ENCODE peak calls at places on chromosomes 7 and 10, in eight cellular contexts. N, J, P, W, Z, C, L and F are unnamed samples.

GRCh38 chr7:134210976-134211663 is 84.0 kb downstream of the LRGUK start:
- DNase-seq in N (no peak), J (no peak), P (no peak), W (no peak), Z (no peak), C (no peak), L (no peak), F (no peak)

GRCh38 chr7:139718859-139719258 is 58.9 kb downstream of the HIPK2 start:
- DNase-seq in N (no peak), J (no peak), P (no peak), W (no peak), Z (no peak), C (no peak), L (no peak), F (no peak)

GRCh38 chr7:47452715-47453092 is 129.2 kb downstream of the TNS3 start:
- DNase-seq in N (no peak), J (no peak), P (no peak), W (no peak), Z (no peak), C (no peak), L (no peak), F (no peak)

GRCh38 chr10:46995234-46995633 is 84.0 kb downstream of the PTPN20 start:
- DNase-seq in N (no peak), J (no peak), P (no peak), W (no peak), Z (no peak), C (no peak), L (no peak), F (no peak)

GRCh38 chr7:148979827-148980226 is 48.5 kb downstream of the PDIA4 start:
- DNase-seq in N (no peak), J (no peak), P (peak; percentile 45), W (no peak), Z (no peak), C (no peak), L (no peak), F (no peak)

GRCh38 chr7:3206771-3207191 is 94.3 kb upstream of the SDK1 start:
- DNase-seq in N (no peak), J (no peak), P (no peak), W (no peak), Z (no peak), C (no peak), L (no peak), F (no peak)

GRCh38 chr10:478471-479245 is 210.8 kb downstream of the DIP2C start:
- DNase-seq in N (no peak), J (no peak), P (no peak), W (no peak), Z (no peak), C (no peak), L (no peak), F (no peak)

GRCh38 chr7:27453702-27454405 is 208.8 kb downstream of the HIBADH start:
- DNase-seq in N (peak; percentile 75), J (no peak), P (no peak), W (no peak), Z (no peak), C (no peak), L (no peak), F (no peak)

GRCh38 chr10:71643904-71644303 is 75.7 kb downstream of the C10orf105 start:
- DNase-seq in N (no peak), J (no peak), P (no peak), W (no peak), Z (no peak), C (no peak), L (no peak), F (no peak)

GRCh38 chr10:130864951-130865350 is 446.6 kb downstream of the TCERG1L start:
- DNase-seq in N (no peak), J (no peak), P (no peak), W (no peak), Z (no peak), C (no peak), L (no peak), F (no peak)

GRCh38 chr10:70068925-70069324 is 16.3 kb downstream of the MACROH2A2 start:
- DNase-seq in N (no peak), J (no peak), P (no peak), W (no peak), Z (no peak), C (no peak), L (no peak), F (no peak)

GRCh38 chr10:93554760-93555432 is 11.6 kb upstream of the FFAR4 start:
- DNase-seq in N (peak; percentile 79), J (peak; percentile 88), P (no peak), W (peak; percentile 21), Z (peak; percentile 19), C (no peak), L (no peak), F (peak; percentile 49)

GRCh38 chr10:84076047-84076388 is 63.3 kb upstream of the GHITM start:
- DNase-seq in N (peak; percentile 86), J (no peak), P (no peak), W (no peak), Z (no peak), C (peak; percentile 74), L (no peak), F (no peak)

GRCh38 chr10:29519670-29520069 is 115.1 kb downstream of the SVIL start:
- DNase-seq in N (no peak), J (no peak), P (no peak), W (no peak), Z (no peak), C (no peak), L (no peak), F (no peak)

GRCh38 chr7:131723926-131724325 is 167.5 kb upstream of the PODXL start:
- DNase-seq in N (peak; percentile 1), J (no peak), P (no peak), W (no peak), Z (no peak), C (no peak), L (no peak), F (no peak)

GRCh38 chr10:95841711-95842498 is 65.9 kb upstream of the CC2D2B start:
- DNase-seq in N (peak; percentile 87), J (peak; percentile 67), P (peak; percentile 47), W (peak; percentile 9), Z (peak; percentile 24), C (no peak), L (no peak), F (no peak)

GRCh38 chr10:31457858-31458257 is 138.8 kb downstream of the ZEB1 start:
- DNase-seq in N (peak; percentile 16), J (no peak), P (no peak), W (no peak), Z (no peak), C (no peak), L (no peak), F (no peak)

GRCh38 chr7:24885305-24885704 is 94.7 kb downstream of the OSBPL3 start:
- DNase-seq in N (no peak), J (no peak), P (no peak), W (no peak), Z (no peak), C (no peak), L (no peak), F (no peak)

GRCh38 chr7:55448526-55448925 is 83.4 kb downstream of the LANCL2 start:
- DNase-seq in N (no peak), J (no peak), P (no peak), W (no peak), Z (no peak), C (no peak), L (no peak), F (no peak)

GRCh38 chr7:149285581-149285975 is 23.6 kb downstream of the ZNF783 start:
- DNase-seq in N (peak; percentile 20), J (peak; percentile 35), P (no peak), W (no peak), Z (no peak), C (no peak), L (no peak), F (no peak)

GRCh38 chr10:27701971-27702537 is 43.6 kb downstream of the MKX start:
- DNase-seq in N (no peak), J (no peak), P (no peak), W (no peak), Z (no peak), C (no peak), L (no peak), F (no peak)

GRCh38 chr10:21919117-21919516 is 84.4 kb downstream of the DNAJC1 start:
- DNase-seq in N (no peak), J (no peak), P (no peak), W (no peak), Z (no peak), C (no peak), L (no peak), F (no peak)

GRCh38 chr7:77765906-77766800 is 32.1 kb downstream of the TMEM60 start:
- DNase-seq in N (peak; percentile 64), J (no peak), P (no peak), W (no peak), Z (no peak), C (no peak), L (no peak), F (no peak)

GRCh38 chr10:46106410-46107255 is 60.6 kb upstream of the MSMB start:
- DNase-seq in N (peak; percentile 52), J (peak; percentile 66), P (peak; percentile 51), W (no peak), Z (peak; percentile 30), C (peak; percentile 78), L (no peak), F (peak; percentile 58)

GRCh38 chr10:70034252-70034651 is 18.4 kb upstream of the MACROH2A2 start:
- DNase-seq in N (no peak), J (no peak), P (no peak), W (no peak), Z (no peak), C (no peak), L (no peak), F (no peak)

GRCh38 chr7:105776068-105776790 is 100.2 kb downstream of the ATXN7L1 start:
- DNase-seq in N (peak; percentile 96), J (peak; percentile 32), P (no peak), W (peak; percentile 9), Z (no peak), C (peak; percentile 85), L (no peak), F (no peak)

GRCh38 chr7:92588561-92588960 is 1.6 kb downstream of the FAM133B start:
- DNase-seq in N (no peak), J (no peak), P (no peak), W (no peak), Z (no peak), C (no peak), L (no peak), F (no peak)

GRCh38 chr7:15446280-15446679 is 115.5 kb downstream of the AGMO start:
- DNase-seq in N (peak; percentile 49), J (no peak), P (no peak), W (no peak), Z (no peak), C (no peak), L (no peak), F (no peak)

GRCh38 chr10:28094121-28094520 is 95.2 kb upstream of the ODAD2 start:
- DNase-seq in N (no peak), J (no peak), P (no peak), W (no peak), Z (no peak), C (no peak), L (no peak), F (no peak)

GRCh38 chr10:13815766-13816165 is 229.0 kb downstream of the PRPF18 start:
- DNase-seq in N (peak; percentile 67), J (no peak), P (no peak), W (no peak), Z (no peak), C (no peak), L (no peak), F (no peak)

GRCh38 chr7:156160811-156161210 is 348.5 kb upstream of the SHH start:
- DNase-seq in N (no peak), J (no peak), P (no peak), W (no peak), Z (no peak), C (no peak), L (no peak), F (no peak)

GRCh38 chr7:35261476-35262285 is 7.8 kb upstream of the TBX20 start:
- DNase-seq in N (no peak), J (no peak), P (no peak), W (no peak), Z (no peak), C (peak; percentile 62), L (no peak), F (no peak)

GRCh38 chr10:43190775-43191174 is 52.5 kb downstream of the CSGALNACT2 start:
- DNase-seq in N (no peak), J (no peak), P (no peak), W (no peak), Z (no peak), C (no peak), L (no peak), F (peak; percentile 46)

GRCh38 chr10:71761105-71761511 is 12.2 kb downstream of the VSIR start:
- DNase-seq in N (no peak), J (no peak), P (no peak), W (no peak), Z (no peak), C (no peak), L (no peak), F (no peak)